ENCODE peak calls at places on chromosomes 16 and 17, in eight cellular contexts. K is EL; C is substantia nigra; T is HT-29; Y is NCI-H748 treated with DMSO at 0.1 percent for 48 hours; Z is choroid plexus epithelial cell; P is NCI-H226; V is activated CD4-positive, alpha-beta T cell treated with anti-CD3 and anti-CD28 coated beads, Interleukin-2, amount 10 ng/mL, durations not matched to agents 24 days and 14 days. U is an unnamed sample.

GRCh38 chr17:49494937-49495841 is at the start of gene NGFR:
- DNase-seq in P (peak), V (peak), T (peak), K (peak), C (peak), Y (peak), Z (no peak), U (no peak)

GRCh38 chr16:28495098-28495793 is 803 bp downstream of the APOBR start:
- DNase-seq in C (no peak), T (no peak), Y (no peak), Z (no peak), K (no peak), V (peak), P (no peak), U (no peak)

GRCh38 chr17:82302498-82302963 is 14.9 kb downstream of the CD7 start:
- DNase-seq in Y (no peak), V (no peak), Z (no peak), C (no peak), P (no peak), K (no peak), T (no peak), U (no peak)

GRCh38 chr16:35570946-35571345 is 2111.5 kb downstream of the TP53TG3F start:
- DNase-seq in P (no peak), Z (no peak), V (no peak), Y (no peak), K (no peak), T (no peak), C (no peak), U (no peak)

GRCh38 chr17:32731556-32732295 is 145.2 kb downstream of the MYO1D start:
- DNase-seq in P (no peak), V (no peak), K (no peak), T (no peak), Z (no peak), C (no peak), Y (no peak), U (no peak)

GRCh38 chr17:73341350-73342056 is 29.7 kb upstream of the CDC42EP4 start:
- DNase-seq in T (no peak), Z (no peak), Y (no peak), V (no peak), C (no peak), P (no peak), K (no peak), U (no peak)

GRCh38 chr16:86070971-86071370 is 172.0 kb downstream of the IRF8 start:
- DNase-seq in T (no peak), V (no peak), P (no peak), Z (no peak), C (no peak), Y (no peak), K (no peak), U (no peak)

GRCh38 chr16:84638195-84638806 is 10.0 kb upstream of the KLHL36 start:
- DNase-seq in V (peak), Y (no peak), Z (no peak), T (no peak), P (no peak), C (no peak), K (no peak), U (no peak)

GRCh38 chr16:75247249-75247648 is 4.2 kb downstream of the BCAR1 start:
- DNase-seq in P (no peak), V (no peak), K (no peak), Y (no peak), Z (no peak), C (peak), T (no peak), U (no peak)

GRCh38 chr17:45228121-45228941 is 6.6 kb downstream of the FMNL1 start:
- DNase-seq in Z (no peak), T (no peak), P (no peak), V (peak), K (no peak), C (no peak), Y (no peak), U (no peak)

GRCh38 chr17:65198653-65199382 is 61.6 kb downstream of the RGS9 start:
- DNase-seq in K (peak), Y (peak), V (peak), C (no peak), T (peak), Z (peak), P (no peak), U (peak)

GRCh38 chr16:14658063-14658462 is 25.3 kb downstream of the BFAR start:
- DNase-seq in P (peak), T (no peak), C (no peak), K (no peak), Z (peak), Y (no peak), V (peak), U (no peak)

GRCh38 chr16:86924537-86924936 is 346.2 kb downstream of the FOXL1 start:
- DNase-seq in C (no peak), K (peak), V (no peak), Y (no peak), P (peak), Z (no peak), T (no peak), U (peak)

GRCh38 chr16:84532299-84532724 is 27.9 kb upstream of the MEAK7 start:
- DNase-seq in K (peak), P (peak), V (no peak), Z (peak), C (no peak), T (no peak), Y (no peak), U (peak)

GRCh38 chr17:76599699-76600460 is 14.2 kb upstream of the ST6GALNAC2 start:
- DNase-seq in Z (no peak), V (no peak), T (no peak), K (no peak), P (no peak), Y (no peak), C (no peak), U (no peak)

GRCh38 chr17:47210105-47210504 is 957 bp downstream of the MYL4 start:
- DNase-seq in K (no peak), C (no peak), Y (no peak), T (no peak), V (no peak), Z (no peak), P (no peak), U (no peak)

GRCh38 chr16:51056331-51056730 is 94.7 kb downstream of the SALL1 start:
- DNase-seq in K (no peak), C (no peak), Z (no peak), V (no peak), T (no peak), Y (no peak), P (no peak), U (no peak)

GRCh38 chr17:61815863-61816523 is 47.3 kb downstream of the BRIP1 start:
- DNase-seq in C (no peak), T (no peak), Y (peak), Z (no peak), K (no peak), V (no peak), P (no peak), U (no peak)

GRCh38 chr16:2082983-2083364 is 35.2 kb downstream of the TSC2 start:
- DNase-seq in Y (no peak), V (no peak), K (no peak), Z (no peak), T (no peak), P (no peak), C (no peak), U (no peak)

GRCh38 chr17:55898195-55898594 is 147.3 kb downstream of the PCTP start:
- DNase-seq in V (no peak), T (no peak), Y (no peak), P (no peak), K (no peak), Z (no peak), C (no peak), U (no peak)

GRCh38 chr17:57210224-57210553 is 46.1 kb upstream of the MSI2 start:
- DNase-seq in Z (no peak), C (no peak), Y (no peak), P (peak), V (no peak), T (no peak), K (no peak), U (no peak)

GRCh38 chr17:7380855-7381683 is at the start of gene TNK1:
- DNase-seq in V (no peak), P (no peak), T (peak), Y (peak), C (no peak), Z (no peak), K (no peak), U (no peak)

GRCh38 chr17:61551255-61551742 is 39.7 kb downstream of the NACA2 start:
- DNase-seq in V (no peak), C (no peak), Z (peak), K (peak), T (peak), Y (no peak), P (peak), U (peak)

GRCh38 chr17:32103476-32104113 is 38.7 kb upstream of the RHOT1 start:
- DNase-seq in P (no peak), Z (no peak), V (no peak), C (no peak), Y (no peak), T (no peak), K (no peak), U (peak)

GRCh38 chr16:20906225-20906870 is 5.8 kb downstream of the LYRM1 start:
- DNase-seq in K (peak), C (no peak), V (no peak), Y (no peak), Z (peak), P (peak), T (no peak), U (peak)

GRCh38 chr16:89395150-89396142 is 94.9 kb downstream of the ANKRD11 start:
- DNase-seq in C (peak), T (peak), V (no peak), P (peak), Z (peak), K (peak), Y (no peak), U (peak)

GRCh38 chr16:46803373-46803772 is 27.6 kb downstream of the C16orf87 start:
- DNase-seq in T (no peak), K (no peak), Y (no peak), V (no peak), Z (no peak), C (no peak), P (no peak), U (no peak)

GRCh38 chr16:49489686-49490320 is 116.2 kb downstream of the C16orf78 start:
- DNase-seq in T (no peak), Y (peak), K (no peak), C (no peak), P (no peak), Z (no peak), V (no peak), U (no peak)

GRCh38 chr17:45385331-45385997 is 47.2 kb downstream of the ARHGAP27 start:
- DNase-seq in K (peak), C (peak), T (peak), P (peak), Z (peak), Y (peak), V (peak), U (peak)

GRCh38 chr16:70421473-70422311 is 17.2 kb downstream of the ST3GAL2 start:
- DNase-seq in V (no peak), Y (no peak), C (no peak), P (no peak), T (no peak), Z (no peak), K (no peak), U (no peak)

GRCh38 chr17:4317648-4318047 is 48.8 kb downstream of the UBE2G1 start:
- DNase-seq in Y (no peak), Z (no peak), K (no peak), V (no peak), P (no peak), T (no peak), C (no peak), U (no peak)

GRCh38 chr17:27980035-27980434 is 62.4 kb upstream of the NLK start:
- DNase-seq in Z (peak), T (no peak), P (peak), V (no peak), Y (no peak), K (peak), C (no peak), U (no peak)

GRCh38 chr17:9615486-9615885 is 29.8 kb upstream of the USP43 start:
- DNase-seq in Z (peak), Y (no peak), K (no peak), P (no peak), T (no peak), V (no peak), C (no peak), U (no peak)

GRCh38 chr16:84643180-84643583 is 5.1 kb upstream of the KLHL36 start:
- DNase-seq in Y (no peak), Z (peak), C (no peak), T (no peak), K (peak), P (peak), V (no peak), U (peak)

GRCh38 chr16:1458336-1458976 is 14.1 kb upstream of the CCDC154 start:
- DNase-seq in Y (no peak), C (no peak), P (no peak), K (no peak), Z (no peak), T (no peak), V (no peak), U (peak)

GRCh38 chr17:31900877-31901276 is 631 bp downstream of the UTP6 start:
- DNase-seq in K (peak), T (peak), Z (peak), P (no peak), Y (no peak), V (no peak), C (no peak), U (peak)

GRCh38 chr16:57000271-57001025 is 11.1 kb downstream of the NLRC5 start:
- DNase-seq in Z (peak), K (peak), Y (no peak), T (no peak), V (peak), C (no peak), P (peak), U (peak)

GRCh38 chr17:67855504-67856324 is 30.4 kb downstream of the BPTF start:
- DNase-seq in Z (no peak), K (no peak), C (no peak), Y (no peak), T (no peak), V (no peak), P (no peak), U (no peak)

U was measured in fibroblast of gingiva.